ENCODE peak calls at places on chromosomes 11 and 22, in ten cellular contexts. One of them, this sample, is unnamed.

GRCh38 chr22:45664136-45664646 is 7.4 kb upstream of the ATXN10 start:
- DNase-seq in A549: no peak
- DNase-seq in naive thymus-derived CD4-positive, alpha-beta T cell: no peak
- DNase-seq in activated effector memory CD4-positive, alpha-beta T cell treated with anti-CD3 and anti-CD28 coated beads, Interleukin-2, amount 50 U/mL, for 16 hours: no peak
- DNase-seq in fibroblast of the conjunctiva: no peak
- DNase-seq in activated CD4-positive, alpha-beta T cell treated with anti-CD3 and anti-CD28 coated beads, Interleukin-2, amount 50 U/mL, for 24 hours: no peak
- DNase-seq in cardiac fibroblast: no peak
- DNase-seq in HFFc6: no peak
- DNase-seq in NCI-H1105 treated with DMSO at 0.1 percent for 48 hours: no peak
- DNase-seq in NCI-H748 treated with DMSO at 0.1 percent for 48 hours: no peak
- DNase-seq in this sample: no peak

GRCh38 chr11:45610627-45611026 is 54.8 kb downstream of the CHST1 start:
- DNase-seq in A549: no peak
- DNase-seq in naive thymus-derived CD4-positive, alpha-beta T cell: no peak
- DNase-seq in activated effector memory CD4-positive, alpha-beta T cell treated with anti-CD3 and anti-CD28 coated beads, Interleukin-2, amount 50 U/mL, for 16 hours: no peak
- DNase-seq in fibroblast of the conjunctiva: no peak
- DNase-seq in activated CD4-positive, alpha-beta T cell treated with anti-CD3 and anti-CD28 coated beads, Interleukin-2, amount 50 U/mL, for 24 hours: no peak
- DNase-seq in cardiac fibroblast: no peak
- DNase-seq in HFFc6: no peak
- DNase-seq in NCI-H1105 treated with DMSO at 0.1 percent for 48 hours: no peak
- DNase-seq in NCI-H748 treated with DMSO at 0.1 percent for 48 hours: no peak
- DNase-seq in this sample: no peak

GRCh38 chr11:21654091-21654490 is 538.8 kb upstream of the ANO5 start:
- DNase-seq in A549: no peak
- DNase-seq in naive thymus-derived CD4-positive, alpha-beta T cell: no peak
- DNase-seq in activated effector memory CD4-positive, alpha-beta T cell treated with anti-CD3 and anti-CD28 coated beads, Interleukin-2, amount 50 U/mL, for 16 hours: no peak
- DNase-seq in fibroblast of the conjunctiva: no peak
- DNase-seq in activated CD4-positive, alpha-beta T cell treated with anti-CD3 and anti-CD28 coated beads, Interleukin-2, amount 50 U/mL, for 24 hours: no peak
- DNase-seq in cardiac fibroblast: no peak
- DNase-seq in HFFc6: no peak
- DNase-seq in NCI-H1105 treated with DMSO at 0.1 percent for 48 hours: peak; percentile 89
- DNase-seq in NCI-H748 treated with DMSO at 0.1 percent for 48 hours: peak; percentile 94
- DNase-seq in this sample: no peak

GRCh38 chr11:123585206-123585605 is 69.2 kb downstream of the SCN3B start:
- DNase-seq in A549: no peak
- DNase-seq in naive thymus-derived CD4-positive, alpha-beta T cell: no peak
- DNase-seq in activated effector memory CD4-positive, alpha-beta T cell treated with anti-CD3 and anti-CD28 coated beads, Interleukin-2, amount 50 U/mL, for 16 hours: no peak
- DNase-seq in fibroblast of the conjunctiva: no peak
- DNase-seq in activated CD4-positive, alpha-beta T cell treated with anti-CD3 and anti-CD28 coated beads, Interleukin-2, amount 50 U/mL, for 24 hours: no peak
- DNase-seq in cardiac fibroblast: no peak
- DNase-seq in HFFc6: no peak
- DNase-seq in NCI-H1105 treated with DMSO at 0.1 percent for 48 hours: no peak
- DNase-seq in NCI-H748 treated with DMSO at 0.1 percent for 48 hours: no peak
- DNase-seq in this sample: no peak

GRCh38 chr11:85590848-85591483 is 36.2 kb downstream of the DLG2 start:
- DNase-seq in A549: peak; percentile 60
- DNase-seq in naive thymus-derived CD4-positive, alpha-beta T cell: no peak
- DNase-seq in activated effector memory CD4-positive, alpha-beta T cell treated with anti-CD3 and anti-CD28 coated beads, Interleukin-2, amount 50 U/mL, for 16 hours: no peak
- DNase-seq in fibroblast of the conjunctiva: peak; percentile 17
- DNase-seq in activated CD4-positive, alpha-beta T cell treated with anti-CD3 and anti-CD28 coated beads, Interleukin-2, amount 50 U/mL, for 24 hours: no peak
- DNase-seq in cardiac fibroblast: peak; percentile 66
- DNase-seq in HFFc6: peak; percentile 27
- DNase-seq in NCI-H1105 treated with DMSO at 0.1 percent for 48 hours: peak; percentile 40
- DNase-seq in NCI-H748 treated with DMSO at 0.1 percent for 48 hours: peak; percentile 1
- DNase-seq in this sample: no peak

GRCh38 chr11:6911946-6912345 is 8.9 kb upstream of the OR2D3 start:
- DNase-seq in A549: no peak
- DNase-seq in naive thymus-derived CD4-positive, alpha-beta T cell: no peak
- DNase-seq in activated effector memory CD4-positive, alpha-beta T cell treated with anti-CD3 and anti-CD28 coated beads, Interleukin-2, amount 50 U/mL, for 16 hours: no peak
- DNase-seq in fibroblast of the conjunctiva: no peak
- DNase-seq in activated CD4-positive, alpha-beta T cell treated with anti-CD3 and anti-CD28 coated beads, Interleukin-2, amount 50 U/mL, for 24 hours: no peak
- DNase-seq in cardiac fibroblast: peak; percentile 67
- DNase-seq in HFFc6: peak; percentile 1
- DNase-seq in NCI-H1105 treated with DMSO at 0.1 percent for 48 hours: no peak
- DNase-seq in NCI-H748 treated with DMSO at 0.1 percent for 48 hours: no peak
- DNase-seq in this sample: no peak

GRCh38 chr11:67441731-67442401 is 1.4 kb downstream of the CORO1B start:
- DNase-seq in A549: no peak
- DNase-seq in naive thymus-derived CD4-positive, alpha-beta T cell: peak; percentile 43
- DNase-seq in activated effector memory CD4-positive, alpha-beta T cell treated with anti-CD3 and anti-CD28 coated beads, Interleukin-2, amount 50 U/mL, for 16 hours: no peak
- DNase-seq in fibroblast of the conjunctiva: no peak
- DNase-seq in activated CD4-positive, alpha-beta T cell treated with anti-CD3 and anti-CD28 coated beads, Interleukin-2, amount 50 U/mL, for 24 hours: no peak
- DNase-seq in cardiac fibroblast: no peak
- DNase-seq in HFFc6: no peak
- DNase-seq in NCI-H1105 treated with DMSO at 0.1 percent for 48 hours: no peak
- DNase-seq in NCI-H748 treated with DMSO at 0.1 percent for 48 hours: no peak
- DNase-seq in this sample: no peak

GRCh38 chr22:27651486-27651885 is 150.1 kb downstream of the MN1 start:
- DNase-seq in A549: no peak
- DNase-seq in naive thymus-derived CD4-positive, alpha-beta T cell: no peak
- DNase-seq in activated effector memory CD4-positive, alpha-beta T cell treated with anti-CD3 and anti-CD28 coated beads, Interleukin-2, amount 50 U/mL, for 16 hours: no peak
- DNase-seq in fibroblast of the conjunctiva: no peak
- DNase-seq in activated CD4-positive, alpha-beta T cell treated with anti-CD3 and anti-CD28 coated beads, Interleukin-2, amount 50 U/mL, for 24 hours: no peak
- DNase-seq in cardiac fibroblast: no peak
- DNase-seq in HFFc6: no peak
- DNase-seq in NCI-H1105 treated with DMSO at 0.1 percent for 48 hours: no peak
- DNase-seq in NCI-H748 treated with DMSO at 0.1 percent for 48 hours: no peak
- DNase-seq in this sample: no peak

GRCh38 chr11:23206736-23207336 is 346.6 kb upstream of the CCDC179 start:
- DNase-seq in A549: no peak
- DNase-seq in naive thymus-derived CD4-positive, alpha-beta T cell: no peak
- DNase-seq in activated effector memory CD4-positive, alpha-beta T cell treated with anti-CD3 and anti-CD28 coated beads, Interleukin-2, amount 50 U/mL, for 16 hours: no peak
- DNase-seq in fibroblast of the conjunctiva: no peak
- DNase-seq in activated CD4-positive, alpha-beta T cell treated with anti-CD3 and anti-CD28 coated beads, Interleukin-2, amount 50 U/mL, for 24 hours: no peak
- DNase-seq in cardiac fibroblast: peak; percentile 24
- DNase-seq in HFFc6: no peak
- DNase-seq in NCI-H1105 treated with DMSO at 0.1 percent for 48 hours: no peak
- DNase-seq in NCI-H748 treated with DMSO at 0.1 percent for 48 hours: no peak
- DNase-seq in this sample: no peak

GRCh38 chr11:26287067-26287518 is 44.8 kb upstream of the ANO3 start:
- DNase-seq in A549: no peak
- DNase-seq in naive thymus-derived CD4-positive, alpha-beta T cell: no peak
- DNase-seq in activated effector memory CD4-positive, alpha-beta T cell treated with anti-CD3 and anti-CD28 coated beads, Interleukin-2, amount 50 U/mL, for 16 hours: no peak
- DNase-seq in fibroblast of the conjunctiva: no peak
- DNase-seq in activated CD4-positive, alpha-beta T cell treated with anti-CD3 and anti-CD28 coated beads, Interleukin-2, amount 50 U/mL, for 24 hours: no peak
- DNase-seq in cardiac fibroblast: peak; percentile 57
- DNase-seq in HFFc6: no peak
- DNase-seq in NCI-H1105 treated with DMSO at 0.1 percent for 48 hours: no peak
- DNase-seq in NCI-H748 treated with DMSO at 0.1 percent for 48 hours: no peak
- DNase-seq in this sample: no peak

GRCh38 chr11:75024068-75024449 is 35.3 kb downstream of the NEU3 start:
- DNase-seq in A549: no peak
- DNase-seq in naive thymus-derived CD4-positive, alpha-beta T cell: no peak
- DNase-seq in activated effector memory CD4-positive, alpha-beta T cell treated with anti-CD3 and anti-CD28 coated beads, Interleukin-2, amount 50 U/mL, for 16 hours: no peak
- DNase-seq in fibroblast of the conjunctiva: no peak
- DNase-seq in activated CD4-positive, alpha-beta T cell treated with anti-CD3 and anti-CD28 coated beads, Interleukin-2, amount 50 U/mL, for 24 hours: no peak
- DNase-seq in cardiac fibroblast: no peak
- DNase-seq in HFFc6: no peak
- DNase-seq in NCI-H1105 treated with DMSO at 0.1 percent for 48 hours: no peak
- DNase-seq in NCI-H748 treated with DMSO at 0.1 percent for 48 hours: no peak
- DNase-seq in this sample: no peak

GRCh38 chr11:92224394-92225205 is at the start of gene FAT3:
- DNase-seq in A549: peak; percentile 56
- DNase-seq in naive thymus-derived CD4-positive, alpha-beta T cell: no peak
- DNase-seq in activated effector memory CD4-positive, alpha-beta T cell treated with anti-CD3 and anti-CD28 coated beads, Interleukin-2, amount 50 U/mL, for 16 hours: no peak
- DNase-seq in fibroblast of the conjunctiva: no peak
- DNase-seq in activated CD4-positive, alpha-beta T cell treated with anti-CD3 and anti-CD28 coated beads, Interleukin-2, amount 50 U/mL, for 24 hours: no peak
- DNase-seq in cardiac fibroblast: peak; percentile 37
- DNase-seq in HFFc6: peak; percentile 33
- DNase-seq in NCI-H1105 treated with DMSO at 0.1 percent for 48 hours: peak; percentile 79
- DNase-seq in NCI-H748 treated with DMSO at 0.1 percent for 48 hours: peak; percentile 42
- DNase-seq in this sample: no peak

GRCh38 chr11:94525933-94526332 is 13.7 kb downstream of the C11orf97 start:
- DNase-seq in A549: no peak
- DNase-seq in naive thymus-derived CD4-positive, alpha-beta T cell: no peak
- DNase-seq in activated effector memory CD4-positive, alpha-beta T cell treated with anti-CD3 and anti-CD28 coated beads, Interleukin-2, amount 50 U/mL, for 16 hours: no peak
- DNase-seq in fibroblast of the conjunctiva: peak; percentile 40
- DNase-seq in activated CD4-positive, alpha-beta T cell treated with anti-CD3 and anti-CD28 coated beads, Interleukin-2, amount 50 U/mL, for 24 hours: no peak
- DNase-seq in cardiac fibroblast: peak; percentile 84
- DNase-seq in HFFc6: peak; percentile 16
- DNase-seq in NCI-H1105 treated with DMSO at 0.1 percent for 48 hours: peak; percentile 19
- DNase-seq in NCI-H748 treated with DMSO at 0.1 percent for 48 hours: no peak
- DNase-seq in this sample: no peak

GRCh38 chr22:20055144-20055543 is 24.9 kb upstream of the DGCR8 start:
- DNase-seq in A549: no peak
- DNase-seq in naive thymus-derived CD4-positive, alpha-beta T cell: no peak
- DNase-seq in activated effector memory CD4-positive, alpha-beta T cell treated with anti-CD3 and anti-CD28 coated beads, Interleukin-2, amount 50 U/mL, for 16 hours: no peak
- DNase-seq in fibroblast of the conjunctiva: no peak
- DNase-seq in activated CD4-positive, alpha-beta T cell treated with anti-CD3 and anti-CD28 coated beads, Interleukin-2, amount 50 U/mL, for 24 hours: no peak
- DNase-seq in cardiac fibroblast: no peak
- DNase-seq in HFFc6: no peak
- DNase-seq in NCI-H1105 treated with DMSO at 0.1 percent for 48 hours: no peak
- DNase-seq in NCI-H748 treated with DMSO at 0.1 percent for 48 hours: no peak
- DNase-seq in this sample: no peak

GRCh38 chr11:9047986-9048522 is 43.3 kb downstream of the SCUBE2 start:
- DNase-seq in A549: no peak
- DNase-seq in naive thymus-derived CD4-positive, alpha-beta T cell: no peak
- DNase-seq in activated effector memory CD4-positive, alpha-beta T cell treated with anti-CD3 and anti-CD28 coated beads, Interleukin-2, amount 50 U/mL, for 16 hours: no peak
- DNase-seq in fibroblast of the conjunctiva: peak; percentile 49
- DNase-seq in activated CD4-positive, alpha-beta T cell treated with anti-CD3 and anti-CD28 coated beads, Interleukin-2, amount 50 U/mL, for 24 hours: no peak
- DNase-seq in cardiac fibroblast: peak; percentile 43
- DNase-seq in HFFc6: no peak
- DNase-seq in NCI-H1105 treated with DMSO at 0.1 percent for 48 hours: no peak
- DNase-seq in NCI-H748 treated with DMSO at 0.1 percent for 48 hours: no peak
- DNase-seq in this sample: peak; percentile 33

GRCh38 chr22:47625531-47626427 is 863.3 kb downstream of the TBC1D22A start:
- DNase-seq in A549: no peak
- DNase-seq in naive thymus-derived CD4-positive, alpha-beta T cell: no peak
- DNase-seq in activated effector memory CD4-positive, alpha-beta T cell treated with anti-CD3 and anti-CD28 coated beads, Interleukin-2, amount 50 U/mL, for 16 hours: peak; percentile 51
- DNase-seq in fibroblast of the conjunctiva: no peak
- DNase-seq in activated CD4-positive, alpha-beta T cell treated with anti-CD3 and anti-CD28 coated beads, Interleukin-2, amount 50 U/mL, for 24 hours: no peak
- DNase-seq in cardiac fibroblast: no peak
- DNase-seq in HFFc6: no peak
- DNase-seq in NCI-H1105 treated with DMSO at 0.1 percent for 48 hours: no peak
- DNase-seq in NCI-H748 treated with DMSO at 0.1 percent for 48 hours: no peak
- DNase-seq in this sample: no peak

GRCh38 chr11:61142424-61142823 is 18.8 kb downstream of the VPS37C start:
- DNase-seq in A549: no peak
- DNase-seq in naive thymus-derived CD4-positive, alpha-beta T cell: no peak
- DNase-seq in activated effector memory CD4-positive, alpha-beta T cell treated with anti-CD3 and anti-CD28 coated beads, Interleukin-2, amount 50 U/mL, for 16 hours: no peak
- DNase-seq in fibroblast of the conjunctiva: no peak
- DNase-seq in activated CD4-positive, alpha-beta T cell treated with anti-CD3 and anti-CD28 coated beads, Interleukin-2, amount 50 U/mL, for 24 hours: no peak
- DNase-seq in cardiac fibroblast: peak; percentile 61
- DNase-seq in HFFc6: no peak
- DNase-seq in NCI-H1105 treated with DMSO at 0.1 percent for 48 hours: no peak
- DNase-seq in NCI-H748 treated with DMSO at 0.1 percent for 48 hours: no peak
- DNase-seq in this sample: no peak

GRCh38 chr11:57144531-57145320 is 37.0 kb upstream of the LRRC55 start:
- DNase-seq in A549: no peak
- DNase-seq in naive thymus-derived CD4-positive, alpha-beta T cell: no peak
- DNase-seq in activated effector memory CD4-positive, alpha-beta T cell treated with anti-CD3 and anti-CD28 coated beads, Interleukin-2, amount 50 U/mL, for 16 hours: no peak
- DNase-seq in fibroblast of the conjunctiva: no peak
- DNase-seq in activated CD4-positive, alpha-beta T cell treated with anti-CD3 and anti-CD28 coated beads, Interleukin-2, amount 50 U/mL, for 24 hours: no peak
- DNase-seq in cardiac fibroblast: no peak
- DNase-seq in HFFc6: no peak
- DNase-seq in NCI-H1105 treated with DMSO at 0.1 percent for 48 hours: no peak
- DNase-seq in NCI-H748 treated with DMSO at 0.1 percent for 48 hours: no peak
- DNase-seq in this sample: no peak

GRCh38 chr11:84990141-84990540 is 637.0 kb downstream of the DLG2 start:
- DNase-seq in A549: no peak
- DNase-seq in naive thymus-derived CD4-positive, alpha-beta T cell: no peak
- DNase-seq in activated effector memory CD4-positive, alpha-beta T cell treated with anti-CD3 and anti-CD28 coated beads, Interleukin-2, amount 50 U/mL, for 16 hours: no peak
- DNase-seq in fibroblast of the conjunctiva: no peak
- DNase-seq in activated CD4-positive, alpha-beta T cell treated with anti-CD3 and anti-CD28 coated beads, Interleukin-2, amount 50 U/mL, for 24 hours: no peak
- DNase-seq in cardiac fibroblast: no peak
- DNase-seq in HFFc6: no peak
- DNase-seq in NCI-H1105 treated with DMSO at 0.1 percent for 48 hours: no peak
- DNase-seq in NCI-H748 treated with DMSO at 0.1 percent for 48 hours: no peak
- DNase-seq in this sample: no peak

GRCh38 chr22:50274311-50274710 is 4.1 kb upstream of the MAPK11 start:
- DNase-seq in A549: peak; percentile 70
- DNase-seq in naive thymus-derived CD4-positive, alpha-beta T cell: peak; percentile 20
- DNase-seq in activated effector memory CD4-positive, alpha-beta T cell treated with anti-CD3 and anti-CD28 coated beads, Interleukin-2, amount 50 U/mL, for 16 hours: peak; percentile 76
- DNase-seq in fibroblast of the conjunctiva: peak; percentile 54
- DNase-seq in activated CD4-positive, alpha-beta T cell treated with anti-CD3 and anti-CD28 coated beads, Interleukin-2, amount 50 U/mL, for 24 hours: peak; percentile 23
- DNase-seq in cardiac fibroblast: peak; percentile 51
- DNase-seq in HFFc6: peak; percentile 57
- DNase-seq in NCI-H1105 treated with DMSO at 0.1 percent for 48 hours: peak; percentile 9
- DNase-seq in NCI-H748 treated with DMSO at 0.1 percent for 48 hours: no peak
- DNase-seq in this sample: no peak

GRCh38 chr11:117292616-117293015 is 1.5 kb downstream of the BACE1-AS start:
- DNase-seq in A549: no peak
- DNase-seq in naive thymus-derived CD4-positive, alpha-beta T cell: no peak
- DNase-seq in activated effector memory CD4-positive, alpha-beta T cell treated with anti-CD3 and anti-CD28 coated beads, Interleukin-2, amount 50 U/mL, for 16 hours: no peak
- DNase-seq in fibroblast of the conjunctiva: no peak
- DNase-seq in activated CD4-positive, alpha-beta T cell treated with anti-CD3 and anti-CD28 coated beads, Interleukin-2, amount 50 U/mL, for 24 hours: no peak
- DNase-seq in cardiac fibroblast: no peak
- DNase-seq in HFFc6: no peak
- DNase-seq in NCI-H1105 treated with DMSO at 0.1 percent for 48 hours: no peak
- DNase-seq in NCI-H748 treated with DMSO at 0.1 percent for 48 hours: no peak
- DNase-seq in this sample: no peak

GRCh38 chr22:42179616-42180015 is 49.0 kb upstream of the CYP2D6 start:
- DNase-seq in A549: no peak
- DNase-seq in naive thymus-derived CD4-positive, alpha-beta T cell: no peak
- DNase-seq in activated effector memory CD4-positive, alpha-beta T cell treated with anti-CD3 and anti-CD28 coated beads, Interleukin-2, amount 50 U/mL, for 16 hours: no peak
- DNase-seq in fibroblast of the conjunctiva: peak; percentile 23
- DNase-seq in activated CD4-positive, alpha-beta T cell treated with anti-CD3 and anti-CD28 coated beads, Interleukin-2, amount 50 U/mL, for 24 hours: no peak
- DNase-seq in cardiac fibroblast: peak; percentile 68
- DNase-seq in HFFc6: peak; percentile 86
- DNase-seq in NCI-H1105 treated with DMSO at 0.1 percent for 48 hours: no peak
- DNase-seq in NCI-H748 treated with DMSO at 0.1 percent for 48 hours: no peak
- DNase-seq in this sample: no peak

This sample was measured in D721Med.